ENCODE peak calls at places on chromosomes 11 and 22, in four cellular contexts. C, U, K and L are unnamed samples.

GRCh38 chr11:13339196-13340153 is 61.9 kb downstream of the BMAL1 start:
- DNase-seq in C (peak; percentile 98), U (no peak), K (peak; percentile 89), L (peak; percentile 91)

GRCh38 chr11:87421422-87421821 is 383.7 kb downstream of the TMEM135 start:
- DNase-seq in C (peak; percentile 87), U (no peak), K (peak; percentile 83), L (peak; percentile 94)

GRCh38 chr22:41934284-41935014 is 7.8 kb upstream of the TNFRSF13C start:
- DNase-seq in C (no peak), U (no peak), K (no peak), L (no peak)

GRCh38 chr11:117182551-117182935 is 4.0 kb downstream of the SIDT2 start:
- DNase-seq in C (no peak), U (peak; percentile 47), K (no peak), L (no peak)

GRCh38 chr22:23064381-23065068 is 5.8 kb upstream of the GNAZ start:
- DNase-seq in C (no peak), U (peak; percentile 35), K (no peak), L (no peak)

GRCh38 chr11:5369793-5370192 is 13.8 kb upstream of the OR51M1 start:
- DNase-seq in C (peak; percentile 90), U (no peak), K (peak; percentile 11), L (peak; percentile 77)

GRCh38 chr22:30038219-30038618 is 42.0 kb upstream of the HORMAD2 start:
- DNase-seq in C (peak; percentile 71), U (peak; percentile 59), K (peak; percentile 38), L (peak; percentile 82)

GRCh38 chr11:118217575-118217974 is 7.2 kb downstream of the JAML start:
- DNase-seq in C (no peak), U (no peak), K (no peak), L (no peak)

GRCh38 chr22:24225951-24226350 is 18.9 kb downstream of the GGT5 start:
- DNase-seq in C (no peak), U (no peak), K (no peak), L (no peak)

GRCh38 chr22:17918840-17919239 is 105.5 kb downstream of the MICAL3 start:
- DNase-seq in C (peak; percentile 64), U (no peak), K (no peak), L (no peak)

GRCh38 chr11:32751381-32751780 is 43.1 kb downstream of the CCDC73 start:
- DNase-seq in C (no peak), U (no peak), K (no peak), L (no peak)

GRCh38 chr11:64226507-64227051 is 505 bp downstream of the NUDT22 start:
- DNase-seq in C (no peak), U (peak; percentile 75), K (no peak), L (no peak)

GRCh38 chr11:66347425-66348276 is at the start of gene B4GAT1:
- DNase-seq in C (peak; percentile 93), U (peak; percentile 88), K (peak; percentile 95), L (peak; percentile 97)

GRCh38 chr22:42964994-42965699 is 49.8 kb downstream of the PACSIN2 start:
- DNase-seq in C (peak; percentile 45), U (no peak), K (no peak), L (no peak)